ENCODE peak calls at places on chromosomes 3 and 15, in seven cellular contexts. One of them, this sample, is unnamed.

GRCh38 chr3:140924097-140924873 is 17.4 kb upstream of the SLC25A36 start:
- DNase-seq in GM12865: no peak
- DNase-seq in central memory CD4-positive, alpha-beta T cell: no peak
- DNase-seq in choroid plexus epithelial cell: no peak
- DNase-seq in WERI-Rb-1: no peak
- DNase-seq in stimulated activated CD4-positive, alpha-beta T cell treated with anti-CD3 and anti-CD28 coated beads, Interleukin-2, amount 100 ng/mL, for 24 hours: no peak
- DNase-seq in HFF-Myc: no peak
- DNase-seq in this sample: no peak

GRCh38 chr3:62870321-62870720 is 4.9 kb downstream of the CADPS start:
- DNase-seq in GM12865: no peak
- DNase-seq in WERI-Rb-1: no peak
- DNase-seq in choroid plexus epithelial cell: no peak
- DNase-seq in HFF-Myc: no peak
- DNase-seq in stimulated activated CD4-positive, alpha-beta T cell treated with anti-CD3 and anti-CD28 coated beads, Interleukin-2, amount 100 ng/mL, for 24 hours: no peak
- DNase-seq in central memory CD4-positive, alpha-beta T cell: no peak
- DNase-seq in this sample: no peak

GRCh38 chr3:43638594-43639447 is 17.0 kb upstream of the ANO10 start:
- DNase-seq in HFF-Myc: no peak
- DNase-seq in central memory CD4-positive, alpha-beta T cell: peak; percentile 16
- DNase-seq in stimulated activated CD4-positive, alpha-beta T cell treated with anti-CD3 and anti-CD28 coated beads, Interleukin-2, amount 100 ng/mL, for 24 hours: peak; percentile 33
- DNase-seq in GM12865: peak; percentile 45
- DNase-seq in choroid plexus epithelial cell: peak; percentile 46
- DNase-seq in WERI-Rb-1: no peak
- DNase-seq in this sample: no peak

GRCh38 chr15:40925495-40925862 is 3.7 kb upstream of the DLL4 start:
- DNase-seq in HFF-Myc: no peak
- DNase-seq in GM12865: no peak
- DNase-seq in WERI-Rb-1: no peak
- DNase-seq in stimulated activated CD4-positive, alpha-beta T cell treated with anti-CD3 and anti-CD28 coated beads, Interleukin-2, amount 100 ng/mL, for 24 hours: no peak
- DNase-seq in central memory CD4-positive, alpha-beta T cell: no peak
- DNase-seq in choroid plexus epithelial cell: no peak
- DNase-seq in this sample: no peak

GRCh38 chr3:111737056-111737711 is 121.9 kb upstream of the PHLDB2 start:
- DNase-seq in stimulated activated CD4-positive, alpha-beta T cell treated with anti-CD3 and anti-CD28 coated beads, Interleukin-2, amount 100 ng/mL, for 24 hours: no peak
- DNase-seq in GM12865: no peak
- DNase-seq in HFF-Myc: no peak
- DNase-seq in choroid plexus epithelial cell: peak; percentile 33
- DNase-seq in WERI-Rb-1: no peak
- DNase-seq in central memory CD4-positive, alpha-beta T cell: no peak
- DNase-seq in this sample: no peak

GRCh38 chr3:56813656-56813965 is 11.9 kb upstream of the ARHGEF3 start:
- DNase-seq in HFF-Myc: no peak
- DNase-seq in stimulated activated CD4-positive, alpha-beta T cell treated with anti-CD3 and anti-CD28 coated beads, Interleukin-2, amount 100 ng/mL, for 24 hours: no peak
- DNase-seq in GM12865: no peak
- DNase-seq in central memory CD4-positive, alpha-beta T cell: no peak
- DNase-seq in choroid plexus epithelial cell: no peak
- DNase-seq in WERI-Rb-1: no peak
- DNase-seq in this sample: no peak

GRCh38 chr15:38555686-38556334 is 8.8 kb downstream of the RASGRP1 start:
- DNase-seq in GM12865: peak; percentile 61
- DNase-seq in WERI-Rb-1: no peak
- DNase-seq in central memory CD4-positive, alpha-beta T cell: no peak
- DNase-seq in stimulated activated CD4-positive, alpha-beta T cell treated with anti-CD3 and anti-CD28 coated beads, Interleukin-2, amount 100 ng/mL, for 24 hours: peak; percentile 42
- DNase-seq in choroid plexus epithelial cell: peak; percentile 53
- DNase-seq in HFF-Myc: no peak
- DNase-seq in this sample: no peak

GRCh38 chr3:101229681-101230080 is 90.7 kb downstream of the IMPG2 start:
- DNase-seq in choroid plexus epithelial cell: peak; percentile 45
- DNase-seq in HFF-Myc: no peak
- DNase-seq in GM12865: no peak
- DNase-seq in stimulated activated CD4-positive, alpha-beta T cell treated with anti-CD3 and anti-CD28 coated beads, Interleukin-2, amount 100 ng/mL, for 24 hours: no peak
- DNase-seq in central memory CD4-positive, alpha-beta T cell: no peak
- DNase-seq in WERI-Rb-1: no peak
- DNase-seq in this sample: no peak

GRCh38 chr15:62165029-62165792 is at the start of gene C2CD4B:
- DNase-seq in WERI-Rb-1: peak; percentile 14
- DNase-seq in HFF-Myc: no peak
- DNase-seq in choroid plexus epithelial cell: no peak
- DNase-seq in central memory CD4-positive, alpha-beta T cell: no peak
- DNase-seq in GM12865: peak; percentile 42
- DNase-seq in stimulated activated CD4-positive, alpha-beta T cell treated with anti-CD3 and anti-CD28 coated beads, Interleukin-2, amount 100 ng/mL, for 24 hours: peak; percentile 25
- DNase-seq in this sample: no peak

This sample was measured in NCI-H446 treated with DMSO at 0.1 percent for 48 hours.